ENCODE peak calls at places on chromosomes 7 and 10, in five cellular contexts. O is activated CD4-positive, CD25-positive, alpha-beta regulatory T cell; J is Calu3; B is H4; Y is epithelial cell of esophagus. Z is an unnamed sample.

GRCh38 chr7:25947669-25948516 is 204.1 kb upstream of the NFE2L3 start:
- DNase-seq in Y (no peak), O (no peak), J (no peak), B (no peak), Z (no peak)

GRCh38 chr10:75593690-75594556 is 162.5 kb downstream of the LRMDA start:
- DNase-seq in Y (no peak), B (no peak), O (no peak), J (no peak), Z (no peak)

GRCh38 chr7:125661-126060 is 66.7 kb upstream of the FAM20C start:
- DNase-seq in J (no peak), O (no peak), Y (no peak), B (peak; percentile 58), Z (no peak)

GRCh38 chr10:10551595-10551994 is 466.1 kb upstream of the CELF2 start:
- DNase-seq in Y (no peak), O (no peak), B (no peak), J (no peak), Z (no peak)

GRCh38 chr7:48109848-48110663 is 21.0 kb downstream of the UPP1 start:
- DNase-seq in O (peak; percentile 94), J (peak; percentile 93), B (peak; percentile 78), Y (peak; percentile 79), Z (peak; percentile 50)

GRCh38 chr10:131561897-131562296 is 250.4 kb upstream of the TCERG1L start:
- DNase-seq in J (no peak), Y (no peak), B (no peak), O (no peak), Z (no peak)

GRCh38 chr10:26939957-26940354 is 79.2 kb upstream of the ABI1 start:
- DNase-seq in J (no peak), O (no peak), B (no peak), Y (no peak), Z (no peak)

GRCh38 chr7:112546723-112547513 is 66.1 kb downstream of the LSMEM1 start:
- DNase-seq in J (no peak), Y (no peak), O (no peak), B (no peak), Z (no peak)

GRCh38 chr10:18140149-18140956 is at the start of gene CACNB2:
- DNase-seq in O (no peak), B (no peak), Y (peak; percentile 47), J (no peak), Z (no peak)

GRCh38 chr7:139286144-139286543 is 55.0 kb upstream of the FMC1 start:
- DNase-seq in J (no peak), Y (no peak), O (no peak), B (no peak), Z (no peak)

GRCh38 chr7:99268361-99268908 is 4.2 kb upstream of the MYH16 start:
- DNase-seq in J (no peak), O (no peak), Y (peak; percentile 24), B (no peak), Z (no peak)

GRCh38 chr7:149188637-149189259 is 6.6 kb upstream of the ZNF282 start:
- DNase-seq in O (no peak), Y (no peak), B (no peak), J (no peak), Z (no peak)

GRCh38 chr7:140403878-140404564 is at the start of gene RAB19:
- DNase-seq in O (peak; percentile 13), Y (peak; percentile 29), B (no peak), J (peak; percentile 72), Z (no peak)

GRCh38 chr7:82230826-82231581 is 212.6 kb downstream of the CACNA2D1 start:
- DNase-seq in O (no peak), B (no peak), Y (no peak), J (no peak), Z (no peak)

GRCh38 chr10:71530781-71531180 is 134.1 kb downstream of the CDH23 start:
- DNase-seq in O (no peak), B (no peak), Y (peak; percentile 65), J (no peak), Z (no peak)

GRCh38 chr10:24483701-24484100 is 240.0 kb downstream of the ARHGAP21 start:
- DNase-seq in B (peak; percentile 62), Y (peak; percentile 99), J (peak; percentile 88), O (no peak), Z (no peak)

GRCh38 chr10:117342638-117343037 is 32.6 kb downstream of the PDZD8 start:
- DNase-seq in Y (peak; percentile 48), J (no peak), O (no peak), B (peak; percentile 31), Z (no peak)

GRCh38 chr7:105775580-105775979 is 100.8 kb downstream of the ATXN7L1 start:
- DNase-seq in B (no peak), Y (no peak), J (no peak), O (no peak), Z (no peak)

Z was measured in GM12892.